ENCODE peak calls at places on chromosomes 13 and 19, in four cellular contexts. P, V, K and N are unnamed samples. For H3K4me1, the result is how much of the 10 kb centered on the place peaks cover.

GRCh38 chr19:49497047-49497789 is 984 bp downstream of the RPS11 start:
- DNase-seq in V (no peak), P (peak), K (no peak), N (no peak)

GRCh38 chr13:54029720-54030119 is 1001.1 kb downstream of the OLFM4 start:
- DNase-seq in P (no peak), V (no peak), K (no peak), N (no peak)

GRCh38 chr13:36815069-36815468 is 4.0 kb upstream of the RFXAP start:
- DNase-seq in P (no peak), K (no peak), V (no peak), N (no peak)

GRCh38 chr13:73060251-73061160 is 1.7 kb downstream of the KLF5 start:
- DNase-seq in K (no peak), V (no peak), P (peak), N (no peak)

GRCh38 chr13:34864650-34865049 is 77.4 kb upstream of the NBEA start:
- DNase-seq in K (no peak), V (no peak), P (no peak), N (no peak)

GRCh38 chr19:19460258-19460731 is 54.8 kb downstream of the GATAD2A start:
- DNase-seq in P (no peak), V (no peak), K (no peak), N (no peak)

GRCh38 chr19:17332677-17333581 is 1.7 kb downstream of the ANO8 start:
- DNase-seq in V (peak), P (no peak), K (no peak), N (no peak)

GRCh38 chr13:77511552-77511951 is 24.0 kb upstream of the SCEL start:
- DNase-seq in K (no peak), V (no peak), P (no peak), N (no peak)

GRCh38 chr19:5691205-5691929 is 1.3 kb downstream of the RPL36 start:
- DNase-seq in K (no peak), V (no peak), P (peak), N (peak)

GRCh38 chr13:110634558-110634957 is 19.2 kb downstream of the NAXD start:
- DNase-seq in K (no peak), P (no peak), V (no peak), N (no peak)

GRCh38 chr13:39397866-39398265 is 205.1 kb downstream of the LHFPL6 start:
- DNase-seq in V (no peak), K (no peak), P (no peak), N (peak)

GRCh38 chr13:99307648-99308339 is 595 bp upstream of the GPR183 start:
- DNase-seq in V (no peak), P (no peak), K (no peak), N (no peak)

GRCh38 chr13:49246850-49247721 is 639 bp upstream of the CDADC1 start:
- DNase-seq in V (no peak), P (no peak), K (no peak), N (no peak)

GRCh38 chr19:13173129-13173737 is 23.0 kb downstream of the IER2 start:
- DNase-seq in P (no peak), V (no peak), K (no peak), N (no peak)

GRCh38 chr13:64675256-64675892 is 2554.8 kb downstream of the PCDH9 start:
- DNase-seq in K (no peak), V (no peak), P (no peak), N (no peak)

GRCh38 chr13:48596128-48596429 is 57.6 kb upstream of the CYSLTR2 start:
- DNase-seq in P (no peak), K (no peak), V (no peak), N (no peak)

GRCh38 chr13:90686438-90686837 is 661.0 kb upstream of the MIR17HG start:
- DNase-seq in V (no peak), K (no peak), P (no peak), N (no peak)

GRCh38 chr19:58558623-58559274 is 338 bp upstream of the UBE2M start:
- DNase-seq in P (peak), K (peak), V (peak), N (peak)

GRCh38 chr19:7340959-7341837 is 7.5 kb upstream of the ARHGEF18 start:
- DNase-seq in V (no peak), P (peak), K (peak), N (peak)

GRCh38 chr19:5641171-5641570 is 18.3 kb downstream of the SAFB start:
- DNase-seq in V (no peak), P (no peak), K (no peak), N (no peak)

GRCh38 chr19:31315621-31316011 is 33.6 kb downstream of the TSHZ3 start:
- DNase-seq in V (no peak), K (no peak), P (no peak), N (no peak)

GRCh38 chr13:92164822-92165221 is 766.4 kb downstream of the GPC5 start:
- DNase-seq in V (no peak), P (no peak), K (no peak), N (no peak)

GRCh38 chr19:41928221-41928683 is at the start of gene ERFL:
- DNase-seq in K (no peak), V (no peak), P (no peak), N (no peak)

GRCh38 chr13:34577051-34577450 is 365.0 kb upstream of the NBEA start:
- DNase-seq in K (no peak), P (no peak), V (no peak), N (no peak)

GRCh38 chr19:54208784-54209057 is 8.1 kb downstream of the RPS9 start:
- DNase-seq in V (no peak), P (no peak), K (no peak), N (no peak)

GRCh38 chr13:79548886-79549285 is 67.9 kb downstream of the NDFIP2 start:
- DNase-seq in K (no peak), P (no peak), V (no peak), N (no peak)

GRCh38 chr19:29324717-29325116 is 111.8 kb upstream of the UQCRFS1 start:
- DNase-seq in P (no peak), V (no peak), K (no peak), N (peak)

GRCh38 chr13:44758595-44759221 is 182.6 kb upstream of the TSC22D1 start:
- DNase-seq in P (no peak), V (no peak), K (no peak), N (no peak)

GRCh38 chr13:94351292-94352000 is 128.0 kb downstream of the DCT start:
- DNase-seq in K (no peak), V (no peak), P (no peak), N (no peak)

GRCh38 chr13:57326532-57326931 is 159.5 kb downstream of the PRR20E start:
- DNase-seq in V (no peak), K (no peak), P (no peak), N (no peak)

GRCh38 chr13:98215508-98215907 is 38.4 kb upstream of the RNF113B start:
- DNase-seq in P (no peak), V (no peak), K (no peak), N (no peak)

GRCh38 chr13:77180011-77180410 is 146.9 kb downstream of the MYCBP2 start:
- DNase-seq in P (no peak), V (no peak), K (no peak), N (no peak)

GRCh38 chr13:112067871-112068305 is 939 bp downstream of the SOX1 start:
- DNase-seq in V (no peak), P (no peak), K (no peak), N (no peak)

GRCh38 chr13:65762015-65762414 is 1468.1 kb downstream of the PCDH9 start:
- DNase-seq in K (no peak), P (no peak), V (no peak), N (no peak)

GRCh38 chr13:76812206-76812882 is 73.9 kb downstream of the KCTD12 start:
- DNase-seq in P (peak), V (no peak), K (no peak), N (no peak)

GRCh38 chr19:31562916-31563626 is 213.8 kb upstream of the TSHZ3 start:
- DNase-seq in K (no peak), P (no peak), V (no peak), N (peak)

GRCh38 chr13:112855859-112856258 is 113.2 kb upstream of the MCF2L start:
- DNase-seq in P (no peak), V (no peak), K (no peak), N (no peak)

GRCh38 chr19:18699403-18700054 is 16.0 kb downstream of the CRTC1 start:
- DNase-seq in V (no peak), P (no peak), K (no peak), N (no peak)

GRCh38 chr19:33224694-33225457 is 774 bp downstream of the SLC7A10 start:
- DNase-seq in K (no peak), P (no peak), V (no peak), N (no peak)

GRCh38 chr13:75789451-75790197 is 153.5 kb downstream of the LMO7 start:
- DNase-seq in P (no peak), V (no peak), K (no peak), N (no peak)

GRCh38 chr13:71339736-71340135 is 527.3 kb downstream of the DACH1 start:
- DNase-seq in P (no peak), V (no peak), K (no peak), N (no peak)
- H3K27ac ChIP-seq in P (no peak), V (no peak), K (no peak), N (no peak)

GRCh38 chr19:8456064-8456463 is 11.3 kb downstream of the HNRNPM start:
- DNase-seq in K (no peak), V (no peak), P (no peak), N (no peak)
- H3K4me1 ChIP-seq in K (under half), V (under half), P (under half), N (half or more)

DNA sequence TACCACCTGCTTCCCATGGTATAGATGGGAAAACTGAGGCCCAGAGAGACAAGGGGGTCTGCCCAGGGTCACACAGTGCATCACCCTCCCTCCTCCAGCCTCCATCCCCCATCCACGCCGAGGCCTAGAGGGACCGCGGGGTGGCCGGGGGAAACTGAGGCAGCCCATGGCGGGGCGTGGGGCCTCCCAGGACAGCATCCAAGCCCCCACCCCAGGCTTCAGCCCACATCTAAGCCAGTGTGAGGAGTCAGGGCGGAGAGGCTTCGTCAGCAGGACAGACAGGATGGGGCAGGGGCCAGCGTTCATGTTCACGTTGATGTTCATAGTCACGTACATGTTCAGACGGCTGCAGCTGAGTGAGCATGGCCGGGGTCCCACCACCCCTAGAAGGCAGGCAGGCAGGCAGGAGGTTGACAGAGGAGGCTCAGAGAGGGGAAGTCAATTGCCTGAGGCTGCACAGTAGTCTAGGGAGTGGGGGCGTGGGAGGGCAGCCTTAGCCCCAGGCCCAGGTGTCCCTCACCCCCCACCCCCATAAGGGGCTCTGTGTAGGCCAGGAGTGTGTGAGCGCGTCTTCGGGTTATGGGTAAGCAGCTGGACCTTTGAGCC is 23.3 kb downstream of the SMIM24 start:
- DNase-seq in K (no peak), P (no peak), V (no peak), N (no peak)
- H3K27ac ChIP-seq in K (no peak), P (peak), V (no peak), N (peak)

GRCh38 chr13:28658539-28658795 is 463 bp upstream of the POMP start:
- DNase-seq in P (no peak), V (no peak), K (no peak), N (no peak)

GRCh38 chr13:28658796-28659610 is at the start of gene POMP:
- DNase-seq in P (peak), V (peak), K (peak), N (peak)

GRCh38 chr13:28659611-28659970 is 661 bp downstream of the POMP start:
- DNase-seq in P (no peak), K (no peak), V (no peak), N (no peak)

GRCh38 chr13:28655566-28655965 is 3.4 kb upstream of the POMP start:
- DNase-seq in K (no peak), V (no peak), P (no peak), N (no peak)

GRCh38 chr13:28657784-28658538 is 969 bp upstream of the POMP start:
- DNase-seq in P (no peak), K (no peak), V (no peak), N (no peak)
- H3K4me1 ChIP-seq in P (under half), K (under half), V (under half), N (half or more)

DNA sequence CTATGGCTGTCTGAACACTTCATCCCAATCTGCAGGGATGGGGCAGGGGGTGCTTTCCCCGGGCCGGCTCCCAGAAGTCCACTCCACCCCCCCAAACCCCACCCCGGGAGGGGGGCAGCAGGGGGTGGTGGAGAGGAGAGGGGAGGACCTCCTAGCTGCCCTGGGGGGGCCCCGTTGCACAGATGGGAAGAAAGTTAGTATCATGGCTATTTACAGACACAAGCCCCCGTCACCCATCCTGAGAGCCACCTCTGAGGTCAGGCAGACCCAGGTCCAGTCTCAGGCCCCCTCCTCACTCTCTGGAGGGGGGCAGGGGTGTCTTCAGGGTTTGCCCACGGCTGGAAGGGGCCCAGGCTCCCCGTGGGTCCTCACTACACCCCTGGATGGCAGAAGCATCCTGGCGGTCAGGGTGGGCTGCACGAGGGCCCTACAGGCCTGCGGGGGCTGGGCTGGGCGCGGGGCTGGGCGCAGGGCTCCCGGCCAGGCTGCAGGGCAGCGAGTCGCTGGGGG is 5.8 kb upstream of the REXO1 start:
- DNase-seq in P (no peak), V (no peak), K (no peak), N (no peak)
- H3K27ac ChIP-seq in P (peak), V (peak), K (no peak), N (peak)

GRCh38 chr19:38081547-38082255 is 142.3 kb downstream of the DPF1 start:
- DNase-seq in P (no peak), V (no peak), K (no peak), N (no peak)

GRCh38 chr19:38076337-38076736 is 147.7 kb downstream of the DPF1 start:
- DNase-seq in P (no peak), V (no peak), K (no peak), N (no peak)

GRCh38 chr19:38082256-38083118 is 141.5 kb downstream of the DPF1 start:
- DNase-seq in K (no peak), V (no peak), P (no peak), N (no peak)

GRCh38 chr19:38079926-38080380 is 144.1 kb downstream of the DPF1 start:
- DNase-seq in V (no peak), P (no peak), K (no peak), N (no peak)

DNA sequence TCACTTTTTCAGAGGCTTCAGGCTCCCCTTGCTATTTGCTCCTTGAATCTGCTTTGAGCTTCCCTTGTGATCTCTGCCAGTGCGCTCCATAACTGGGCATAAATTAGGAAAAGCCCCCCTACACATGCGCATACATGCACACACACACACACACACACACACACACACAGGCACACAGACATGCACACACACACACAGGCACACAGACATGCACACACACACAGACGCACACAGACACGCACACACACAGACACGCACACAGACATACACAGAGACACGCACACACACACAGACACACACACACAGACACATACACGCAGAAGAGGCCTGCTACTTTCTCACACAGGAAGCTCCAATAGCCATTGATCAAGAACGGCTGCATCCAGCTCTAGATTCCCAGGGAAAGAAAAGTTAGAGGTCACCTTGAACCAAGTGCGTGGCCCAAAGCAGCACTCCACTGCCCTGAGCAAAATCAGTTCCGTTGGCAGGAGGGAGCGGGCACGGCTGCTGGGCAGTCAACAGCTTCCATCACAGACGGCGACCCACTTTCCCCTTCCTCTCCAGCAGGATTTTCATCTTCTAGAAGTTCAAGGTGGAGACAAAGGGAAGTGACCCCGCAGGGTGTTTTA is 145.6 kb downstream of the DPF1 start:
- DNase-seq in P (no peak), V (no peak), K (no peak), N (no peak)
- H3K4me1 ChIP-seq in P (under half), V (under half), K (under half), N (under half)

GRCh38 chr19:44960906-44961734 is 5.9 kb downstream of the CLPTM1 start:
- DNase-seq in P (no peak), V (no peak), K (no peak), N (no peak)

GRCh38 chr19:44958090-44958489 is 2.9 kb downstream of the CLPTM1 start:
- DNase-seq in K (no peak), V (no peak), P (no peak), N (no peak)

GRCh38 chr19:44959691-44960090 is 4.5 kb downstream of the CLPTM1 start:
- DNase-seq in K (no peak), V (no peak), P (no peak), N (no peak)

GRCh38 chr19:44961821-44962220 is 6.6 kb downstream of the CLPTM1 start:
- DNase-seq in P (no peak), V (no peak), K (no peak), N (no peak)
- H3K27ac ChIP-seq in P (no peak), V (no peak), K (no peak), N (no peak)